ENCODE peak calls at places on chromosomes 1 and 21, in four cellular contexts. B, X, W and G are unnamed samples.

GRCh38 chr1:26358411-26359384 is 4.8 kb upstream of the CRYBG2 start:
- DNase-seq in B (no peak), W (peak), X (no peak), G (peak)

GRCh38 chr1:57824535-57824934 is 400.7 kb upstream of the DAB1 start:
- DNase-seq in W (no peak), B (no peak), X (no peak), G (no peak)

GRCh38 chr1:162753998-162754585 is 36.4 kb upstream of the HSD17B7 start:
- DNase-seq in X (no peak), B (no peak), W (no peak), G (no peak)

GRCh38 chr21:28885853-28886177 is 106.9 kb downstream of the LTN1 start:
- DNase-seq in W (no peak), X (no peak), B (no peak), G (no peak)

GRCh38 chr1:2586154-2587070 is at the start of gene PRXL2B:
- DNase-seq in X (peak), B (peak), W (peak), G (peak)

GRCh38 chr1:55464550-55464949 is 249.4 kb upstream of the USP24 start:
- DNase-seq in X (no peak), W (no peak), B (no peak), G (no peak)

GRCh38 chr1:101697057-101697456 is 299.7 kb downstream of the OLFM3 start:
- DNase-seq in W (no peak), X (no peak), B (no peak), G (no peak)

GRCh38 chr1:100184536-100184935 is 6.5 kb upstream of the LRRC39 start:
- DNase-seq in W (no peak), B (no peak), X (no peak), G (no peak)

GRCh38 chr1:232274236-232274855 is 355.6 kb downstream of the SIPA1L2 start:
- DNase-seq in X (no peak), W (no peak), B (no peak), G (no peak)

GRCh38 chr1:20195464-20195780 is 9.1 kb upstream of the PLA2G2C start:
- DNase-seq in B (no peak), W (no peak), X (no peak), G (no peak)

GRCh38 chr21:19731251-19731650 is 1267.0 kb upstream of the NCAM2 start:
- DNase-seq in X (no peak), W (no peak), B (no peak), G (no peak)

GRCh38 chr1:70688580-70688979 is 277.5 kb downstream of the CTH start:
- DNase-seq in B (no peak), X (no peak), W (no peak), G (no peak)

GRCh38 chr1:53636621-53637171 is 102.3 kb downstream of the GLIS1 start:
- DNase-seq in X (no peak), W (no peak), B (no peak), G (no peak)

GRCh38 chr1:172654535-172654934 is 4.4 kb upstream of the FASLG start:
- DNase-seq in B (no peak), X (no peak), W (no peak), G (no peak)

GRCh38 chr1:89361681-89362080 is 2.2 kb upstream of the GBP6 start:
- DNase-seq in W (no peak), X (no peak), B (no peak), G (no peak)

GRCh38 chr1:153360592-153360991 is 2.9 kb downstream of the S100A9 start:
- DNase-seq in B (no peak), W (no peak), X (no peak), G (no peak)

GRCh38 chr1:6224733-6225132 is 11.0 kb downstream of the ICMT start:
- DNase-seq in B (no peak), X (no peak), W (no peak), G (no peak)

GRCh38 chr1:154760469-154760933 is 109.6 kb downstream of the KCNN3 start:
- DNase-seq in B (peak), X (peak), W (peak), G (peak)

GRCh38 chr1:59831529-59831928 is 16.8 kb downstream of the HOOK1 start:
- DNase-seq in B (no peak), W (no peak), X (no peak), G (no peak)

GRCh38 chr1:38891753-38892152 is 10.4 kb upstream of the GJA9 start:
- DNase-seq in W (no peak), B (no peak), X (no peak), G (no peak)

GRCh38 chr1:155973723-155974122 is 4.6 kb downstream of the ARHGEF2 start:
- DNase-seq in W (no peak), X (no peak), B (no peak), G (no peak)

GRCh38 chr21:31558839-31559367 is 100.6 kb upstream of the SOD1 start:
- DNase-seq in X (peak), W (peak), B (peak), G (peak)

GRCh38 chr1:93807301-93807930 is 71.6 kb downstream of the DNTTIP2 start:
- DNase-seq in B (no peak), W (no peak), X (no peak), G (no peak)